ENCODE peak calls at places on chromosomes 4 and X, in ten cellular contexts. M is uterus, H is GM13976, P is HFF-Myc, L is cardiac fibroblast, A is foreskin fibroblast, F is upper lobe of right lung, X is HFFc6, I is AG10803, Y is A549. R is an unnamed sample.

GRCh38 chr4:96170198-96170597 is 330.3 kb downstream of the PDHA2 start:
- DNase-seq in M (no peak), H (peak), P (no peak), L (no peak), A (no peak), F (no peak), X (no peak), I (no peak), Y (peak), R (no peak)

GRCh38 chr4:100681289-100681688 is 163.5 kb upstream of the EMCN start:
- DNase-seq in M (no peak), H (no peak), P (no peak), L (no peak), A (no peak), F (no peak), X (no peak), I (no peak), Y (no peak), R (no peak)

GRCh38 chrX:31591355-31591754 is 519.5 kb upstream of the FTHL17 start:
- DNase-seq in M (no peak), H (no peak), P (no peak), L (no peak), A (no peak), F (no peak), X (no peak), I (no peak), Y (no peak), R (no peak)

GRCh38 chrX:119421306-119421705 is 22.2 kb downstream of the SLC25A43 start:
- DNase-seq in M (no peak), H (no peak), P (no peak), L (no peak), A (no peak), F (no peak), X (no peak), I (no peak), Y (no peak), R (no peak)

GRCh38 chr4:52588097-52588496 is 71.0 kb downstream of the USP46 start:
- DNase-seq in M (peak), H (peak), P (no peak), L (peak), A (no peak), F (no peak), X (no peak), I (peak), Y (peak), R (peak)

GRCh38 chrX:78102100-78102499 is 1.9 kb upstream of the PGK1 start:
- DNase-seq in M (no peak), H (no peak), P (no peak), L (peak), A (no peak), F (no peak), X (peak), I (no peak), Y (no peak), R (no peak)

GRCh38 chrX:103423955-103424640 is 47.8 kb downstream of the BEX3 start:
- DNase-seq in M (no peak), H (no peak), P (no peak), L (no peak), A (no peak), F (no peak), X (no peak), I (no peak), Y (no peak), R (no peak)

GRCh38 chr4:39044364-39044946 is 12.2 kb upstream of the TMEM156 start:
- DNase-seq in M (peak), H (peak), P (peak), L (peak), A (peak), F (peak), X (peak), I (peak), Y (peak), R (peak)

GRCh38 chr4:124907881-124908280 is 195.3 kb upstream of the ANKRD50 start:
- DNase-seq in M (no peak), H (no peak), P (peak), L (peak), A (peak), F (no peak), X (peak), I (peak), Y (no peak), R (no peak)

GRCh38 chrX:85995641-85996040 is 51.7 kb downstream of the CHM start:
- DNase-seq in M (no peak), H (no peak), P (no peak), L (no peak), A (no peak), F (no peak), X (no peak), I (no peak), Y (no peak), R (no peak)

GRCh38 chrX:3175659-3176438 is 134.6 kb downstream of the ARSF start:
- DNase-seq in M (no peak), H (no peak), P (no peak), L (peak), A (peak), F (no peak), X (peak), I (peak), Y (no peak), R (no peak)

GRCh38 chrX:68498044-68498507 is 775 bp upstream of the YIPF6 start:
- DNase-seq in M (no peak), H (peak), P (no peak), L (no peak), A (no peak), F (no peak), X (peak), I (peak), Y (peak), R (no peak)

GRCh38 chr4:53547983-53548382 is 43.3 kb downstream of the LNX1 start:
- DNase-seq in M (no peak), H (no peak), P (no peak), L (peak), A (no peak), F (no peak), X (no peak), I (peak), Y (no peak), R (no peak)

GRCh38 chrX:132023896-132024386 is 839 bp downstream of the STK26 start:
- DNase-seq in M (peak), H (peak), P (no peak), L (peak), A (no peak), F (peak), X (no peak), I (no peak), Y (peak), R (peak)

GRCh38 chrX:53128097-53128749 is 34.3 kb downstream of the KANTR start:
- DNase-seq in M (no peak), H (no peak), P (no peak), L (peak), A (no peak), F (no peak), X (peak), I (peak), Y (no peak), R (no peak)

GRCh38 chrX:41449615-41450014 is 2.5 kb downstream of the NYX start:
- DNase-seq in M (no peak), H (no peak), P (no peak), L (peak), A (peak), F (no peak), X (peak), I (peak), Y (no peak), R (no peak)

GRCh38 chr4:20305976-20306375 is 54.3 kb downstream of the SLIT2 start:
- DNase-seq in M (no peak), H (no peak), P (no peak), L (peak), A (no peak), F (no peak), X (no peak), I (peak), Y (no peak), R (no peak)

GRCh38 chr4:146514651-146515379 is 6.9 kb downstream of the SLC10A7 start:
- DNase-seq in M (no peak), H (no peak), P (no peak), L (no peak), A (no peak), F (no peak), X (no peak), I (no peak), Y (no peak), R (no peak)

GRCh38 chrX:85114776-85115175 is 111.1 kb downstream of the APOOL start:
- DNase-seq in M (no peak), H (no peak), P (no peak), L (no peak), A (no peak), F (no peak), X (no peak), I (no peak), Y (no peak), R (no peak)

GRCh38 chr4:143482753-143483362 is 30.6 kb upstream of the SMARCA5 start:
- DNase-seq in M (peak), H (peak), P (peak), L (peak), A (peak), F (no peak), X (peak), I (peak), Y (peak), R (peak)

GRCh38 chr4:74790652-74791051 is 3.7 kb downstream of the BTC start:
- DNase-seq in M (no peak), H (no peak), P (no peak), L (no peak), A (no peak), F (no peak), X (no peak), I (no peak), Y (no peak), R (no peak)

GRCh38 chr4:55475394-55476243 is 71.1 kb downstream of the CLOCK start:
- DNase-seq in M (no peak), H (no peak), P (peak), L (peak), A (peak), F (no peak), X (peak), I (peak), Y (no peak), R (no peak)

GRCh38 chr4:123940604-123941003 is 544.0 kb downstream of the SPRY1 start:
- DNase-seq in M (no peak), H (no peak), P (no peak), L (no peak), A (no peak), F (no peak), X (no peak), I (no peak), Y (no peak), R (no peak)

GRCh38 chr4:95293014-95293413 is 255.8 kb downstream of the UNC5C start:
- DNase-seq in M (no peak), H (no peak), P (no peak), L (peak), A (no peak), F (no peak), X (no peak), I (no peak), Y (no peak), R (no peak)

GRCh38 chr4:76197001-76197743 is 16.5 kb downstream of the SCARB2 start:
- DNase-seq in M (no peak), H (no peak), P (no peak), L (peak), A (no peak), F (no peak), X (peak), I (peak), Y (no peak), R (no peak)

GRCh38 chr4:161428180-161428965 is 735.4 kb downstream of the FSTL5 start:
- DNase-seq in M (no peak), H (no peak), P (no peak), L (no peak), A (no peak), F (no peak), X (no peak), I (no peak), Y (no peak), R (no peak)

GRCh38 chr4:16083217-16084191 is at the start of gene PROM1:
- DNase-seq in M (no peak), H (peak), P (no peak), L (no peak), A (no peak), F (peak), X (no peak), I (no peak), Y (no peak), R (peak)

GRCh38 chr4:138199568-138200235 is 42.4 kb downstream of the SLC7A11 start:
- DNase-seq in M (no peak), H (no peak), P (no peak), L (peak), A (no peak), F (no peak), X (no peak), I (no peak), Y (peak), R (no peak)

GRCh38 chr4:14877246-14878220 is 124.7 kb upstream of the CPEB2 start:
- DNase-seq in M (no peak), H (no peak), P (no peak), L (no peak), A (no peak), F (no peak), X (no peak), I (no peak), Y (no peak), R (no peak)

DNA sequence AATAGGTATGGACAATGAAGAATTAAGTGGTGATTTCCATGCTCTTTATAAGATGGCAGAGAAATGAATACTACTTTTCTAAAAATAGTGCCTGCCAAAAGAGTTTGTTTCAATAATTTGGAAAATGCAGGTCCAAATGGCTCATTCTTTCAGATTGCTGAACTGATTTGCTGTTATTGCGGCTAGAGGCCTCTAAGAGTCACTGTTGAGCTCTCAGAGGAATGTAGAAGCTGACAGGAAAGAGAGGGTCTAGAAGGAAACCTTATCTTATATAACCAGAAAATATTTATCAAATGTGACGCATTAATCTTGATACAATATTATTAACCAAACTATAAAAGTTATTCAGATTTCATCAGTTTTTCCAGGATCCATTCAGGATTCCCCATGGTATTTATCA is 65.7 kb upstream of the PAGE1 start:
- DNase-seq in M (no peak), H (peak), P (no peak), L (peak), A (no peak), F (no peak), X (no peak), I (peak), Y (peak), R (peak)
- TF ChIP-seq CTCF in M (peak), H (peak), P (peak), L (peak), A (peak), F (peak), X (peak), I (peak), Y (peak), R (peak)

GRCh38 chr4:168631241-168632151 is 134.6 kb downstream of the PALLD start:
- DNase-seq in M (peak), H (no peak), P (no peak), L (peak), A (no peak), F (peak), X (no peak), I (peak), Y (peak), R (no peak)
- TF ChIP-seq CTCF in M (peak), H (no peak), P (peak), L (peak), A (peak), F (peak), X (peak), I (peak), Y (peak), R (no peak)

GRCh38 chr4:186169333-186169941 is 21.9 kb upstream of the CYP4V2 start:
- DNase-seq in M (no peak), H (no peak), P (no peak), L (no peak), A (no peak), F (no peak), X (no peak), I (no peak), Y (no peak), R (no peak)
- TF ChIP-seq CTCF in M (no peak), H (no peak), P (no peak), L (no peak), A (no peak), F (no peak), X (no peak), I (no peak), Y (no peak), R (no peak)

DNA sequence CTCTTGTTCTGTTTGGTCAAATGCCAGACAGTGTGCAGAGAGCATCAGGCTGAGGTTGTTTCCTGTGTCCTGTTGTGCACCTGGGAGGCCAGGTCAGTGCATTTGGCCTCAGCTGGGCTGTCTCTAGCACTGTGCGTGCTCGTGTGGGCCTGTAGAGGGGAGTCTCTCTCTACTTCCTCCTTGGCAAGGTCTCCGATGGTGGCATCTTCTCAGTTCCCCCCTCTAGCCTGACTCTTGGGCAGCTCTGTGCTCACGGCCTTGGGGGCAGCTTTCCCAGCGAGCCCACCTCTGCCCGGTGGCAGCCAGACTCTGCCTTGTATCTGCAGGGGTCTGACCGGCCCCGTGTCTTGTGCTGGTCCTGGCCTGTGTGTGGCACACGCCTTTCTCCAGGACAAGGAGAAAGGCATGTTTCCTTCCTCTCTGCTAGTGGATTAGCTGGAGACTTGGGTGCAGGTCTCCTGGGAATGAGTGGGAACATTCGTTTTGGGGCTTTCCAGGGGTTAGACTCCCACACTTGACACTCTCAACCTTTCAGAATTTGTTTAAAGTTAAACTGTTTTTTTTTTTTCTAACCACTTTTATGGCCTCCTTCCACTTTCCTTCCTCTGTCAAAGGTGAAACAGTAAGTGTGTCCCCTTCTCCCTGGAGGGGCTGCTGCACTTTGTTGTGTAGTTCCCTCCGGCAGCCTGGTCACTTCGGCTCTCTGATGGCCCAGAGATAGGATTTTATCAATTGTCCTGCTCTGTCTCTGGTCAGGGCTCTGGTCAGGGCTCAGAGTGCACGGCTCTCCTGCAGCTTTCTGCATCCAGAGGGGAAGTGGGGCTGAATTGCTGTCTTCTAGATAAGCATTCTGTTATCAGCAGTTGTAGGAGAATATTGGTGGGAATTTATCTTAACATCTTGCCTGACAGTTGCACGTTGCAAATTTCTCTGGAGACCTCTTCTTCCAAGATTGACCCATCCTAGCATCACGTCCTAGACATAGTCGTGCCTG is 62.5 kb downstream of the FAM193A start:
- DNase-seq in M (no peak), H (peak), P (no peak), L (no peak), A (no peak), F (peak), X (no peak), I (no peak), Y (peak), R (peak)
- TF ChIP-seq CTCF in M (no peak), H (peak), P (no peak), L (peak), A (no peak), F (peak), X (no peak), I (no peak), Y (no peak), R (peak)

GRCh38 chr4:93368968-93369367 is 459.6 kb upstream of the ATOH1 start:
- DNase-seq in M (no peak), H (no peak), P (no peak), L (no peak), A (no peak), F (no peak), X (no peak), I (no peak), Y (no peak), R (no peak)
- TF ChIP-seq CTCF in M (no peak), H (no peak), P (no peak), L (no peak), A (no peak), F (no peak), X (no peak), I (no peak), Y (no peak), R (no peak)